ENCODE peak calls at places on chromosomes 11 and 22, in six cellular contexts. D is IMR-90, Z is mesenchymal stem cell, G is mesendoderm, Q is neuronal stem cell, I is H1. O is an unnamed sample.
A peak's percentile ranks its signal among the peaks of the same experiment; 100 is the strongest.

GRCh38 chr11:35427158-35427557 is 7.8 kb upstream of the SLC1A2 start:
- DNase-seq in Z (no peak), G (no peak), Q (no peak), I (no peak), D (peak; percentile 54), O (no peak)

GRCh38 chr22:29457730-29458129 is 19.3 kb downstream of the RFPL1 start:
- DNase-seq in I (no peak), G (peak; percentile 93), Q (peak; percentile 62), D (peak; percentile 37), Z (peak; percentile 51), O (peak; percentile 84)

GRCh38 chr11:32884770-32885384 is 7.7 kb upstream of the QSER1 start:
- DNase-seq in D (no peak), Q (no peak), I (no peak), Z (peak; percentile 28), G (peak; percentile 53), O (no peak)

GRCh38 chr11:7656704-7657103 is 16.6 kb downstream of the CYB5R2 start:
- DNase-seq in Q (no peak), G (no peak), Z (no peak), D (no peak), I (no peak), O (no peak)

GRCh38 chr11:108923413-108923812 is 258.5 kb downstream of the DDX10 start:
- DNase-seq in D (no peak), Z (no peak), I (no peak), G (no peak), Q (no peak), O (no peak)

GRCh38 chr11:68181719-68182451 is 31.2 kb downstream of the KMT5B start:
- DNase-seq in D (peak; percentile 87), G (no peak), Q (no peak), Z (peak; percentile 73), I (no peak), O (no peak)

GRCh38 chr11:108536783-108537182 is 38.6 kb upstream of the POGLUT3 start:
- DNase-seq in I (no peak), G (no peak), Q (no peak), Z (no peak), D (no peak), O (no peak)

GRCh38 chr11:61960532-61960931 is 6.9 kb downstream of the FTH1 start:
- DNase-seq in G (no peak), Z (no peak), I (no peak), D (no peak), Q (no peak), O (no peak)

GRCh38 chr11:44403587-44404322 is 93.8 kb upstream of the ALX4 start:
- DNase-seq in G (no peak), Q (no peak), Z (no peak), I (no peak), D (no peak), O (no peak)

GRCh38 chr11:113274708-113275582 is 39.4 kb upstream of the TTC12 start:
- DNase-seq in Z (no peak), I (peak; percentile 21), G (peak; percentile 67), Q (no peak), D (no peak), O (peak; percentile 73)

GRCh38 chr22:24992946-24993345 is 40.4 kb downstream of the KIAA1671 start:
- DNase-seq in I (no peak), Z (no peak), G (no peak), Q (no peak), D (no peak), O (no peak)

GRCh38 chr22:19035474-19036228 is 86.6 kb downstream of the DGCR2 start:
- DNase-seq in Q (peak; percentile 15), G (peak; percentile 68), Z (peak; percentile 2), I (no peak), D (no peak), O (peak; percentile 68)

GRCh38 chr11:58334708-58335107 is 24.2 kb downstream of the OR5B17 start:
- DNase-seq in I (no peak), D (peak; percentile 89), Z (peak; percentile 55), Q (no peak), G (peak; percentile 71), O (no peak)

GRCh38 chr11:130209128-130209932 is 49.7 kb downstream of the ST14 start:
- DNase-seq in Q (no peak), D (no peak), G (no peak), I (no peak), Z (no peak), O (peak; percentile 25)

GRCh38 chr11:12117200-12117995 is 7.0 kb downstream of the MICAL2 start:
- DNase-seq in Q (no peak), G (no peak), Z (peak; percentile 84), D (peak; percentile 76), I (no peak), O (no peak)

GRCh38 chr11:123235117-123235686 is 40.2 kb upstream of the CLMP start:
- DNase-seq in I (no peak), Z (no peak), Q (no peak), G (peak; percentile 61), D (no peak), O (peak; percentile 76)

GRCh38 chr11:34653851-34654490 is 33.1 kb downstream of the EHF start:
- DNase-seq in G (peak; percentile 56), Q (no peak), Z (peak; percentile 95), D (peak; percentile 99), I (no peak), O (no peak)

GRCh38 chr11:69642549-69642912 is 1.6 kb downstream of the CCND1 start:
- DNase-seq in G (no peak), D (no peak), Q (no peak), I (no peak), Z (no peak), O (peak; percentile 26)

GRCh38 chr22:31578171-31578570 is 81.8 kb downstream of the SFI1 start:
- DNase-seq in Q (no peak), Z (no peak), G (no peak), I (no peak), D (no peak), O (no peak)

GRCh38 chr11:117701781-117702180 is 95.2 kb downstream of the DSCAML1 start:
- DNase-seq in Q (no peak), I (no peak), D (no peak), Z (no peak), G (no peak), O (no peak)

GRCh38 chr11:120577624-120578363 is 66.2 kb downstream of the GRIK4 start:
- DNase-seq in D (no peak), I (no peak), Z (no peak), Q (no peak), G (no peak), O (no peak)

GRCh38 chr11:7577226-7577882 is 63.6 kb downstream of the PPFIBP2 start:
- DNase-seq in G (peak; percentile 38), Q (no peak), I (no peak), Z (peak; percentile 85), D (no peak), O (no peak)

GRCh38 chr11:106424111-106424510 is 346.6 kb downstream of the AASDHPPT start:
- DNase-seq in Z (peak; percentile 38), I (no peak), G (no peak), Q (no peak), D (peak; percentile 83), O (no peak)

GRCh38 chr22:40238425-40239344 is 61.0 kb downstream of the TNRC6B start:
- DNase-seq in D (peak; percentile 74), Z (peak; percentile 83), I (no peak), G (no peak), Q (no peak), O (no peak)

GRCh38 chr11:32204751-32205150 is 113.9 kb downstream of the RCN1 start:
- DNase-seq in Q (no peak), G (no peak), Z (no peak), D (no peak), I (no peak), O (no peak)

GRCh38 chr11:47979378-47980092 is 824 bp upstream of the PTPRJ start:
- DNase-seq in Q (peak; percentile 18), Z (peak; percentile 26), I (no peak), G (peak; percentile 94), D (no peak), O (peak; percentile 75)
- H3K18ac ChIP-seq in Q (peak overlapping the region; percentile 100), Z (peak overlapping the region; percentile 98), I (peak overlapping the region; percentile 87), G (peak overlapping the region; percentile 91), D (peak overlapping the region; percentile 84), O (no peak overlapping the region)

DNA sequence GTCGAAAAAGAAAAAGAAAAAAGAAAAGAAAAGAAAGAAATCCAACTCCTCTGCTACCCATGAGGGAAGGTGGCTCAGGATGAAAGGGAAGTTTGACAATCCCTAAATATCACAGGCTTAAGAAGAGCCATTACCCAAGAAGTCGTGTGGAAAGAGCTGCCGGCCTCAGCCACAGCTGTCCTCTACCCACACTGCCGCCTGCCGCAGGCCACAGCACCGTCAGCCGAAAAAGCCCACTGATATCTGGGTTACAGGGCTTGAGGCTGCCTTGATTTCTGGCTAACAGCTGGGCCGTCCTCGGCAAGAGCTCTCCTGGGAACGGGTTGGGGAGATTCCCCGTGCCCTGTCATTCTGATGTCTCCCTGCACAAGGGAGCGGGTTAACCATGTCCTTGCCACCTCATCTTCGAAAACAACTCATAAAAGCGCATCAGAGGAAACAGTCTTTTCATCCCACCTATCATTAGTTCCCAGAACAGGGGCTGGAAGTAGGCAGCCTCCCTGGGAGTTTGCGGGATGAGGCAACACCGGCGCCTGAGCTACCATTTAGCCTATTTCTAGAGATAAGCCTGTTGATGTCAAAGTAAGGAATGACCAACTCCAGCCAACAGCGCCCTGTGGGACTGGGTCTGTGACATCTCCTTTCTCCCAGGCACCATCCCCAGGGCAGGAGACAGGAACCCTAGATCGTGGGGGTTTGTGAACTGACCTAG is 21.8 kb upstream of the SNX32 start:
- DNase-seq in I (no peak), Z (no peak), D (no peak), Q (no peak), G (no peak), O (no peak)
- H2AK5ac ChIP-seq in I (no peak overlapping the region), Z (no peak overlapping the region), D (no peak overlapping the region), Q (no peak overlapping the region), G (no peak overlapping the region), O (no peak overlapping the region)

GRCh38 chr11:100719809-100720221 is 32.7 kb downstream of the ARHGAP42 start:
- DNase-seq in Q (no peak), Z (peak; percentile 87), I (no peak), D (peak; percentile 79), G (peak; percentile 98), O (peak; percentile 62)
- H2BK15ac ChIP-seq in Q (no peak overlapping the region), Z (no peak overlapping the region), I (no peak overlapping the region), D (no peak overlapping the region), G (no peak overlapping the region), O (no peak overlapping the region)

DNA sequence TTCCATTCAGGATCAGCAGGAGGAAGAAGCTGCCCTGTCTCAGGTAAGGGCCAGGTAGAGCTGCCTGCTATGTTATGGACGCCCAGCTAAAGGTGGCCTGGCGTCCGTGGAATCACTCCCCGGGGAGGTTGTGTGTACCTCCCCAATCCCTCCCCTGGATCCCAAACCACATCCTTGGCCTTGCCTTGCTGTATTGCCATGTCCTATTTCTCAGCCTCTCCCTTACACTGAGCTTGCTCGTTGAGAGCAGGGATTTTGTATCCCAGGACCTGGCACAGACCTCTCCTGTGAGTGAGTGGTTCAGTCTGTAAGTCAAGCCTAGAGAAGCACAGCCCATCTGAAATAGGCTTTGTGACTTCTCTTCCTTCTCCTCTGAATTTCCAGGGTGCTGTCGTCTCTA is 53.9 kb downstream of the TRAF6 start:
- DNase-seq in G (no peak), Q (no peak), D (no peak), I (no peak), Z (no peak), O (no peak)
- H3K18ac ChIP-seq in G (no peak overlapping the region), Q (peak overlapping the region; percentile 95), D (peak overlapping the region; percentile 89), I (no peak overlapping the region), Z (peak overlapping the region; percentile 91), O (no peak overlapping the region)

O was measured in H9.